ENCODE peak calls at places on chromosomes 5 and 9, in ten cellular contexts. D is RCC 7860; C is hepatic stellate cell; Z is amniotic stem cell; G is ACHN; S is LHCN-M2; L is NCI-H2081; U is stimulated activated CD4-positive, alpha-beta T cell treated with anti-CD3 and anti-CD28 coated beads, Interleukin-1b, Interleukin-23, amount 100 ng/mL, for 1 hour; N is left cardiac atrium; M is HT-29. E is an unnamed sample.

GRCh38 chr9:21684231-21684630 is 118.2 kb upstream of the MTAP start:
- DNase-seq in D (peak; percentile 6), C (no peak), Z (no peak), G (no peak), S (no peak), L (no peak), U (no peak), N (no peak), M (peak; percentile 80), E (no peak)

GRCh38 chr5:78706825-78707224 is 58.3 kb upstream of the LHFPL2 start:
- DNase-seq in D (no peak), C (no peak), Z (no peak), G (no peak), S (peak; percentile 45), L (no peak), U (no peak), N (no peak), M (no peak), E (peak; percentile 45)

GRCh38 chr5:143128412-143129071 is 274.9 kb downstream of the NR3C1 start:
- DNase-seq in D (no peak), C (no peak), Z (no peak), G (no peak), S (peak; percentile 87), L (no peak), U (no peak), N (no peak), M (no peak), E (no peak)

GRCh38 chr9:114806571-114806970 is 732 bp upstream of the TNFSF15 start:
- DNase-seq in D (peak; percentile 14), C (no peak), Z (no peak), G (no peak), S (no peak), L (no peak), U (no peak), N (no peak), M (no peak), E (no peak)

GRCh38 chr5:154970759-154971158 is 29.9 kb downstream of the MRPL22 start:
- DNase-seq in D (no peak), C (no peak), Z (no peak), G (no peak), S (peak; percentile 8), L (no peak), U (no peak), N (no peak), M (no peak), E (peak; percentile 65)

GRCh38 chr5:136814621-136815378 is 449.5 kb upstream of the TRPC7 start:
- DNase-seq in D (no peak), C (peak; percentile 46), Z (no peak), G (no peak), S (peak; percentile 69), L (no peak), U (no peak), N (peak; percentile 22), M (no peak), E (no peak)

GRCh38 chr5:81835813-81836458 is 85.0 kb upstream of the SSBP2 start:
- DNase-seq in D (no peak), C (no peak), Z (no peak), G (no peak), S (no peak), L (no peak), U (no peak), N (no peak), M (no peak), E (no peak)

GRCh38 chr9:85038824-85039540 is 369.5 kb downstream of the NTRK2 start:
- DNase-seq in D (no peak), C (no peak), Z (no peak), G (no peak), S (no peak), L (no peak), U (no peak), N (no peak), M (no peak), E (no peak)

GRCh38 chr9:114430443-114430842 is 42.7 kb upstream of the AKNA start:
- DNase-seq in D (no peak), C (no peak), Z (no peak), G (no peak), S (no peak), L (no peak), U (no peak), N (no peak), M (no peak), E (no peak)

GRCh38 chr5:64207978-64208377 is 42.3 kb downstream of the RNF180 start:
- DNase-seq in D (no peak), C (no peak), Z (no peak), G (peak; percentile 37), S (peak; percentile 43), L (no peak), U (no peak), N (no peak), M (peak; percentile 63), E (peak; percentile 33)

GRCh38 chr5:159504857-159505304 is 174.6 kb upstream of the IL12B start:
- DNase-seq in D (peak; percentile 8), C (peak; percentile 68), Z (peak; percentile 20), G (peak; percentile 40), S (peak; percentile 48), L (no peak), U (no peak), N (peak; percentile 35), M (no peak), E (peak; percentile 46)

GRCh38 chr9:35293381-35293780 is 131.6 kb downstream of the UNC13B start:
- DNase-seq in D (no peak), C (no peak), Z (no peak), G (no peak), S (no peak), L (no peak), U (no peak), N (no peak), M (no peak), E (no peak)

GRCh38 chr5:150059623-150060022 is 26.7 kb downstream of the CSF1R start:
- DNase-seq in D (no peak), C (no peak), Z (no peak), G (no peak), S (no peak), L (no peak), U (no peak), N (no peak), M (no peak), E (no peak)

GRCh38 chr9:35871514-35871913 is 1.3 kb upstream of the OR13J1 start:
- DNase-seq in D (no peak), C (no peak), Z (no peak), G (no peak), S (no peak), L (no peak), U (no peak), N (no peak), M (peak; percentile 87), E (no peak)

GRCh38 chr5:135433626-135434426 is 13.3 kb downstream of the DCANP1 start:
- DNase-seq in D (no peak), C (no peak), Z (no peak), G (no peak), S (no peak), L (no peak), U (no peak), N (no peak), M (no peak), E (no peak)

GRCh38 chr9:37179576-37179975 is 59.2 kb downstream of the ZCCHC7 start:
- DNase-seq in D (no peak), C (no peak), Z (no peak), G (no peak), S (no peak), L (no peak), U (no peak), N (no peak), M (no peak), E (no peak)

GRCh38 chr5:113053614-113054013 is 77.0 kb downstream of the DCP2 start:
- DNase-seq in D (peak; percentile 65), C (peak; percentile 69), Z (no peak), G (no peak), S (peak; percentile 82), L (no peak), U (no peak), N (peak; percentile 38), M (no peak), E (no peak)

GRCh38 chr5:97534166-97534565 is 351.1 kb upstream of the RIOK2 start:
- DNase-seq in D (peak; percentile 42), C (peak; percentile 71), Z (peak; percentile 74), G (peak; percentile 36), S (peak; percentile 97), L (peak; percentile 24), U (no peak), N (peak; percentile 22), M (peak; percentile 71), E (peak; percentile 86)

GRCh38 chr9:124371183-124371582 is 44.1 kb downstream of the PSMB7 start:
- DNase-seq in D (no peak), C (no peak), Z (no peak), G (no peak), S (peak; percentile 66), L (no peak), U (no peak), N (no peak), M (no peak), E (no peak)

GRCh38 chr5:164296603-164297080 is 791.2 kb downstream of the MAT2B start:
- DNase-seq in D (no peak), C (peak; percentile 2), Z (no peak), G (no peak), S (peak; percentile 5), L (no peak), U (no peak), N (no peak), M (no peak), E (peak; percentile 14)

GRCh38 chr5:33806736-33807442 is 84.9 kb downstream of the ADAMTS12 start:
- DNase-seq in D (peak; percentile 60), C (no peak), Z (no peak), G (no peak), S (peak; percentile 66), L (no peak), U (no peak), N (no peak), M (no peak), E (no peak)

GRCh38 chr9:35835216-35835604 is 6.2 kb downstream of the TMEM8B start:
- DNase-seq in D (no peak), C (no peak), Z (no peak), G (no peak), S (no peak), L (no peak), U (no peak), N (no peak), M (peak; percentile 15), E (peak; percentile 18)

GRCh38 chr5:90153031-90153430 is 256.5 kb downstream of the CETN3 start:
- DNase-seq in D (no peak), C (no peak), Z (no peak), G (no peak), S (no peak), L (no peak), U (no peak), N (no peak), M (no peak), E (no peak)

GRCh38 chr5:147396070-147396469 is 113.8 kb downstream of the DPYSL3 start:
- DNase-seq in D (no peak), C (no peak), Z (no peak), G (no peak), S (peak; percentile 62), L (no peak), U (no peak), N (peak; percentile 51), M (no peak), E (peak; percentile 37)

GRCh38 chr5:13866792-13867191 is 77.7 kb downstream of the DNAH5 start:
- DNase-seq in D (no peak), C (no peak), Z (no peak), G (peak; percentile 46), S (peak; percentile 48), L (no peak), U (no peak), N (no peak), M (peak; percentile 44), E (peak; percentile 57)

GRCh38 chr9:132074736-132075135 is 4.9 kb downstream of the MED27 start:
- DNase-seq in D (no peak), C (peak; percentile 69), Z (peak; percentile 15), G (no peak), S (peak; percentile 23), L (no peak), U (no peak), N (no peak), M (no peak), E (peak; percentile 17)

GRCh38 chr5:7827602-7828001 is 23.3 kb downstream of the CFAP90 start:
- DNase-seq in D (no peak), C (no peak), Z (no peak), G (no peak), S (no peak), L (no peak), U (no peak), N (no peak), M (no peak), E (no peak)

GRCh38 chr9:91089405-91090131 is 272.1 kb downstream of the AUH start:
- DNase-seq in D (peak; percentile 35), C (peak; percentile 49), Z (peak; percentile 1), G (no peak), S (peak; percentile 66), L (no peak), U (no peak), N (no peak), M (peak; percentile 57), E (peak; percentile 66)